ENCODE peak calls at places on chromosomes 12 and 14, in seven cellular contexts. W is H7; N is lower leg skin; X is CD4-positive, CD25-positive, alpha-beta regulatory T cell; V is RWPE2; D is fibroblast of the aortic adventitia; B is aorta. G is an unnamed sample.

GRCh38 chr14:35161231-35161630 is 38.9 kb downstream of the PRORP start:
- DNase-seq in W (no peak), N (no peak), X (no peak), V (no peak), D (no peak), B (no peak), G (no peak)

GRCh38 chr14:94890755-94891154 is 120.8 kb upstream of the GSC start:
- DNase-seq in W (no peak), N (no peak), X (no peak), V (no peak), D (no peak), B (no peak), G (no peak)

GRCh38 chr12:124661382-124661781 is 94.0 kb upstream of the NCOR2 start:
- DNase-seq in W (peak; percentile 60), N (no peak), X (no peak), V (no peak), D (no peak), B (no peak), G (no peak)

GRCh38 chr12:11652351-11653040 is 3.0 kb downstream of the ETV6 start:
- DNase-seq in W (no peak), N (no peak), X (no peak), V (no peak), D (peak; percentile 39), B (peak; percentile 68), G (peak; percentile 18)

GRCh38 chr12:6430124-6430989 is 14.4 kb upstream of the CD27 start:
- DNase-seq in W (no peak), N (peak; percentile 97), X (peak; percentile 73), V (peak; percentile 92), D (peak; percentile 100), B (peak; percentile 93), G (no peak)

GRCh38 chr14:42541535-42542001 is 934.9 kb downstream of the LRFN5 start:
- DNase-seq in W (no peak), N (no peak), X (no peak), V (no peak), D (peak; percentile 46), B (no peak), G (no peak)

GRCh38 chr14:87797001-87797400 is 196.0 kb downstream of the GALC start:
- DNase-seq in W (no peak), N (no peak), X (no peak), V (no peak), D (no peak), B (no peak), G (no peak)

GRCh38 chr12:53224268-53224896 is 7.6 kb downstream of the RARG start:
- DNase-seq in W (peak; percentile 93), N (no peak), X (no peak), V (peak; percentile 88), D (no peak), B (peak; percentile 26), G (peak; percentile 92)

GRCh38 chr12:68367136-68367535 is 35.0 kb upstream of the MDM1 start:
- DNase-seq in W (no peak), N (no peak), X (no peak), V (no peak), D (no peak), B (no peak), G (no peak)

GRCh38 chr14:75286313-75286712 is 7.7 kb downstream of the FOS start:
- DNase-seq in W (no peak), N (peak; percentile 77), X (no peak), V (no peak), D (no peak), B (no peak), G (peak; percentile 41)

DNA sequence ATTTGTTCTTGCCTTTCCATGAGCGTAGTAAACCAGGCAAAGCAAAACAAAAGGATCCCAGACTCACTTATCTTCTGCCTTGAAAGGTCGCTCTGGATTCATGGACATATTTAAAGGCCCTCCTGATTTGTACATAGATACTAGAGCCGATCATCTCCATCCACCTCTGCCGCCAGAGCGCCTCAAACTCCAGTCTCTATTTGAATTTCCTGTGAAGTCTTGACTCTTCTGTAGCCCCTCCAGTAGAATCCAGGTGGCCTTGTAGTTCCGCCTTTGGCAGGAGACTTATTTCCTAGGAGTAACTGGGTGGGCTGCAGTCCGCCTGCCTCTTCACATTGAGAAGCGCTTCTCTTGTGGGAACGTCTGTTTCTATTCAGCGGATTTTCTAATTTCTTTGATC is 8.8 kb upstream of the SIX1 start:
- DNase-seq in W (peak; percentile 42), N (no peak), X (no peak), V (no peak), D (no peak), B (no peak), G (peak; percentile 50)
- H3K4me3 ChIP-seq in W (peak overlapping the region; percentile 70), N (no peak overlapping the region), X (no peak overlapping the region), V (no peak overlapping the region), D (no peak overlapping the region), B (no peak overlapping the region), G (peak overlapping the region; percentile 72)

DNA sequence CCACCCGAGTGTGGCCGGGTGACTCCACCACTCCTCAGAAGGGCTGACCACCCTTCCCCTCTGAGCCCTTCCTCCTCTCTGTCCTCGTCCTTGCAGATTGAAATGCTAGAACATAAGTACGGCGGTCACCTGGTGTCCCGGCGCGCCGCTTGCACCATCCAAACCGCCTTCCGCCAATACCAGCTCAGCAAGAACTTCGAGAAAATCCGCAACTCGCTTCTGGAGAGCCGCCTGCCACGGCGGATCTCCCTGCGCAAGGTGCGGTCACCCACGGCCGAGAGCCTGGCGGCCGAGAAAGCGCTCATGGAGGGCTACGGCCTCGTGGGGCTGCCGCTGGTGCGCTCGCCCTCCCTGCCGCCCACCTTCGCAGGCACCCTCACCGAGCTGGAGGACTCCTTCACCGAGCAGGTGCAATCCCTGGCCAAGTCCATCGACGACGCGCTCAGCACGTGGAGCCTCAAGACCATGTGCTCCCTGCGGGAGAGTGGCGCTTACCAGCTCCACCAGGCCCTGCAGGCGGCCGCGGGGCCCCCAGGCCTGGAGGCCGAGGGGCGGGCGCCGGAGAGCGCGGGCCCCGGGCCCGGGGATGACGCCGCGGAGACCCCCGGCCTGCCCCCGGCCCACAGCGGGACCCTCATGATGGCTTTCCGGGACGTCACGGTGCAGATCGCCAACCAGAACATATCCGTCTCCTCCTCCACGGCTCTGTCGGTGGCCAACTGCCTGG is 71.8 kb downstream of the IQSEC3 start:
- DNase-seq in W (no peak), N (no peak), X (no peak), V (no peak), D (no peak), B (no peak), G (peak; percentile 48)
- H3K4me3 ChIP-seq in W (no peak overlapping the region), N (no peak overlapping the region), X (no peak overlapping the region), V (no peak overlapping the region), D (no peak overlapping the region), B (no peak overlapping the region), G (peak overlapping the region; percentile 56)

GRCh38 chr12:95446511-95446910 is 27.4 kb upstream of the METAP2 start:
- DNase-seq in W (peak; percentile 86), N (peak; percentile 86), X (no peak), V (no peak), D (peak; percentile 39), B (peak; percentile 59), G (peak; percentile 80)

GRCh38 chr12:95443458-95443857 is 30.5 kb upstream of the METAP2 start:
- DNase-seq in W (peak; percentile 23), N (no peak), X (no peak), V (no peak), D (no peak), B (no peak), G (peak; percentile 51)

GRCh38 chr12:95440401-95440800 is 33.6 kb upstream of the METAP2 start:
- DNase-seq in W (no peak), N (no peak), X (no peak), V (no peak), D (peak; percentile 34), B (no peak), G (no peak)

GRCh38 chr12:95445884-95446482 is 28.0 kb upstream of the METAP2 start:
- DNase-seq in W (no peak), N (no peak), X (no peak), V (no peak), D (no peak), B (no peak), G (no peak)
- H3K4me3 ChIP-seq in W (no peak overlapping the region), N (no peak overlapping the region), X (no peak overlapping the region), V (no peak overlapping the region), D (no peak overlapping the region), B (no peak overlapping the region), G (peak overlapping the region; percentile 48)

DNA sequence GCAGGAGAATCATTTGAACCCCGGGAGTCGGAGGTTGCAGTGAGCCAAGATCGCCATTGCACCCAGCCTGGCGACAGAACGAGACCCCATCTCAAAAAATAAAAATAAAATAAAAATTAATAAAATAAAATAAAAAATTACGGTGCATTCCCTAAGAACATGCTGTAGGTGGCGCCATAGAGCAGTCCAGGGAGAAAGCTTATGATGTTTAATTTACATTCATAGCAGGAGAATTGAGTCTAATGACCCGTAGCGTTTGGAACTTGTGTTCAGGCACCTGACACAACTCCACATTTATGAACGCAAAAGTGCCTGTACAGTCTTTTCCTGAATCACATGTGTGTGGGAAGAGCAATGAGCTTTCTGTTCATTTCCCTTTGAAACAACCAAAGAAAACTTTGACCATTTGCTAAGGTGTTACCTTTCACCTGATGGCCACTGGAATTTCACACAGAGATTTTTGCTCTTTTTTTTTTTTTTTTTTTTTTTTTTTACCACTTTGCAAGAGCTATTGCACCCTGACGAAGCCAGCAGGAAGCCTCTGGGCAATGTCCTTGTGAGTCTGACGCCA is 60.6 kb upstream of the KCNA1 start:
- DNase-seq in W (peak; percentile 52), N (no peak), X (peak; percentile 62), V (no peak), D (peak; percentile 58), B (no peak), G (peak; percentile 35)
- H3K4me3 ChIP-seq in W (no peak overlapping the region), N (no peak overlapping the region), X (no peak overlapping the region), V (no peak overlapping the region), D (no peak overlapping the region), B (no peak overlapping the region), G (no peak overlapping the region)

DNA sequence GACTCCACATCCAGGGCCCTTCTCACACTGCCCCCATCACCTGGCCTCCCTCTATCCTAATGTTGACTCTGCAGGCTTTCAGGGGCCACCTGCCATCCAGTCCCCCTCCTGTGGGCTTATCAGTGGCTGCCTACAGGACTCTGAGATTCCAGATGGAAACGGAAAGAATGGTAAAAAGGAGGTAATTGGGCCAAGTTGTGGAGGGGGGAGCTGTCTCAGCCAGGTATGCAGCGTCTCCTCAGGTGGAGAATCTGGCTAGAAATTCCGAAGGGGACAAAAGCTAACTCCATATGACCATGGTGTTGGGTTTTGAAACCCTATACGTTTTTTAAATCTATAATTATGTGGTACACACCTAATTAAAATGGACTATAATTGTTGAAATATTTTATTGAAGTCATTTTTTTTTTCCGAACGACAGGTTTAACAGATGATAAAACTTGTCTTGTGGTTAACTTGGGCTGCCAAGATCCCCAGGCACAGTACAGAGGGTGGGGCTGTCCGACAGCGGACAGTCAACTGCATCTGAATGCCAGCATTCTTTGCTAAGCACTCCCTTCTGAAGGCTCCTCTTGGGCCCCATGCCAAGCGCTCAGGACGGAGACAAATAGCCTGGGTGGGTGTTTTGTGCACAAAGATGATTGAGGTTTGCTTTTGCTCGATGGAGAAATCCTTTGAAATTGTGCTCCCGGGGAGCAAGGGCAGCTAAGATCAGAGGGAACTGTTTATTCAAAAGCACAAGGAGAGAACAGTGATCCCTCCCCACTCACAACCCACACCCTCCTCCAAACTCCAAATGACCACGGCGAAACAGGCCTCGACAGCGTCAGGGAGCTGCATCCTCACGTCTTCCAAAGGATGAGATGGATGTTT is 365.6 kb downstream of the BCL11B start:
- DNase-seq in W (peak; percentile 59), N (peak; percentile 91), X (no peak), V (peak; percentile 98), D (no peak), B (no peak), G (no peak)
- H3K4me3 ChIP-seq in W (no peak overlapping the region), N (no peak overlapping the region), X (no peak overlapping the region), V (no peak overlapping the region), D (no peak overlapping the region), B (no peak overlapping the region), G (no peak overlapping the region)

GRCh38 chr14:85534435-85534834 is 4.5 kb downstream of the FLRT2 start:
- DNase-seq in W (peak; percentile 22), N (peak; percentile 81), X (no peak), V (no peak), D (no peak), B (no peak), G (peak; percentile 45)
- H3K4me3 ChIP-seq in W (peak overlapping the region; percentile 76), N (peak overlapping the region; percentile 62), X (no peak overlapping the region), V (peak overlapping the region; percentile 58), D (peak overlapping the region; percentile 92), B (peak overlapping the region; percentile 53), G (peak overlapping the region; percentile 83)